ENCODE peak calls at places on chromosomes 1 and 21, in six cellular contexts. One of them, this sample, is unnamed.

GRCh38 chr21:33794586-33794985 is 121.0 kb downstream of the ATP5PO start:
- DNase-seq in HCT116: no peak
- DNase-seq in HepG2: no peak
- DNase-seq in GM12878: no peak
- DNase-seq in H1: no peak
- DNase-seq in K562: no peak
- DNase-seq in this sample: no peak

GRCh38 chr1:12657060-12657866 is 13.4 kb downstream of the AADACL4 start:
- DNase-seq in HCT116: no peak
- DNase-seq in HepG2: no peak
- DNase-seq in GM12878: no peak
- DNase-seq in H1: no peak
- DNase-seq in K562: peak
- DNase-seq in this sample: no peak

GRCh38 chr1:221756830-221757551 is 15.1 kb upstream of the DUSP10 start:
- DNase-seq in HCT116: no peak
- DNase-seq in HepG2: no peak
- DNase-seq in GM12878: peak
- DNase-seq in H1: no peak
- DNase-seq in K562: no peak
- DNase-seq in this sample: no peak

GRCh38 chr1:181089017-181089776 is 697 bp downstream of the IER5 start:
- DNase-seq in HCT116: no peak
- DNase-seq in HepG2: no peak
- DNase-seq in GM12878: no peak
- DNase-seq in H1: no peak
- DNase-seq in K562: peak
- DNase-seq in this sample: no peak

GRCh38 chr1:46458846-46459245 is 30.8 kb upstream of the DMBX1 start:
- DNase-seq in HCT116: no peak
- DNase-seq in HepG2: no peak
- DNase-seq in GM12878: no peak
- DNase-seq in H1: no peak
- DNase-seq in K562: no peak
- DNase-seq in this sample: no peak

GRCh38 chr1:221845650-221846371 is 103.9 kb upstream of the DUSP10 start:
- DNase-seq in HCT116: peak
- DNase-seq in HepG2: peak
- DNase-seq in GM12878: no peak
- DNase-seq in H1: no peak
- DNase-seq in K562: peak
- DNase-seq in this sample: peak

GRCh38 chr1:114530224-114530623 is 19.2 kb upstream of the TRIM33 start:
- DNase-seq in HCT116: no peak
- DNase-seq in HepG2: no peak
- DNase-seq in GM12878: no peak
- DNase-seq in H1: no peak
- DNase-seq in K562: no peak
- DNase-seq in this sample: no peak

GRCh38 chr1:5492861-5493260 is 499.4 kb downstream of the NPHP4 start:
- DNase-seq in HCT116: no peak
- DNase-seq in HepG2: no peak
- DNase-seq in GM12878: no peak
- DNase-seq in H1: no peak
- DNase-seq in K562: no peak
- DNase-seq in this sample: no peak

GRCh38 chr1:65772607-65773006 is 20.1 kb upstream of the PDE4B start:
- DNase-seq in HCT116: no peak
- DNase-seq in HepG2: no peak
- DNase-seq in GM12878: no peak
- DNase-seq in H1: no peak
- DNase-seq in K562: no peak
- DNase-seq in this sample: no peak

GRCh38 chr1:22930235-22930912 is 42.3 kb downstream of the LACTBL1 start:
- DNase-seq in HCT116: peak
- DNase-seq in HepG2: peak
- DNase-seq in GM12878: no peak
- DNase-seq in H1: peak
- DNase-seq in K562: peak
- DNase-seq in this sample: peak

GRCh38 chr1:149978547-149979023 is 31.9 kb downstream of the OTUD7B start:
- DNase-seq in HCT116: no peak
- DNase-seq in HepG2: peak
- DNase-seq in GM12878: no peak
- DNase-seq in H1: no peak
- DNase-seq in K562: peak
- DNase-seq in this sample: no peak

GRCh38 chr1:233656032-233656620 is 42.2 kb downstream of the KCNK1 start:
- DNase-seq in HCT116: no peak
- DNase-seq in HepG2: no peak
- DNase-seq in GM12878: no peak
- DNase-seq in H1: no peak
- DNase-seq in K562: peak
- DNase-seq in this sample: no peak

GRCh38 chr1:181221078-181221477 is 132.6 kb downstream of the IER5 start:
- DNase-seq in HCT116: no peak
- DNase-seq in HepG2: no peak
- DNase-seq in GM12878: no peak
- DNase-seq in H1: no peak
- DNase-seq in K562: no peak
- DNase-seq in this sample: no peak

GRCh38 chr21:45942011-45942546 is 39.5 kb upstream of the COL6A1 start:
- DNase-seq in HCT116: no peak
- DNase-seq in HepG2: no peak
- DNase-seq in GM12878: no peak
- DNase-seq in H1: no peak
- DNase-seq in K562: no peak
- DNase-seq in this sample: no peak

GRCh38 chr1:16243936-16244649 is 7.1 kb upstream of the CPLANE2 start:
- DNase-seq in HCT116: peak
- DNase-seq in HepG2: peak
- DNase-seq in GM12878: peak
- DNase-seq in H1: peak
- DNase-seq in K562: peak
- DNase-seq in this sample: peak

GRCh38 chr1:23592209-23592905 is 33.1 kb upstream of the ID3 start:
- DNase-seq in HCT116: no peak
- DNase-seq in HepG2: no peak
- DNase-seq in GM12878: no peak
- DNase-seq in H1: no peak
- DNase-seq in K562: no peak
- DNase-seq in this sample: no peak

GRCh38 chr1:155077758-155078495 is 710 bp upstream of the EFNA3 start:
- DNase-seq in HCT116: no peak
- DNase-seq in HepG2: no peak
- DNase-seq in GM12878: no peak
- DNase-seq in H1: no peak
- DNase-seq in K562: peak
- DNase-seq in this sample: peak

GRCh38 chr1:48362901-48363300 is 109.1 kb downstream of the SPATA6 start:
- DNase-seq in HCT116: no peak
- DNase-seq in HepG2: no peak
- DNase-seq in GM12878: no peak
- DNase-seq in H1: no peak
- DNase-seq in K562: no peak
- DNase-seq in this sample: no peak

DNA sequence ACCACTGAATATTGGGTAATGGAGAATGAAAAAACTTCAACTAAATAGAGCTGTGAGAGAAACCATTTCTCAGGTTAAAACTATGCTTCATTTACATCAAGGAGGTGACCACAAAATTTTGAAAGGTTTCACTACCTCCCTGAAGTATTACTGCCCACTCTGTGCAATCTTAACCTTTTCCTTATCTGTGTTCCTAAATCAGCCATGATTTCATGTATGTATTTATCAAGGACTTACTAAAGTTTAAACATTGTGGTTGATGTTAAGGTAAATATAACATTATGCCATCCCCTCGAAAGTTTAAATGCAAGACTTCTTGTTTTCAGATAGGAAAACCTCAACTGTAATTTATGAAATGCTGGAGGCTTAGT is 84.4 kb downstream of the CLEC20A start:
- DNase-seq in HCT116: no peak
- DNase-seq in HepG2: no peak
- DNase-seq in GM12878: no peak
- DNase-seq in H1: no peak
- DNase-seq in K562: no peak
- DNase-seq in this sample: no peak
- TF ChIP-seq JUND in HCT116: no peak
- TF ChIP-seq JUND in HepG2: no peak
- TF ChIP-seq JUND in GM12878: no peak
- TF ChIP-seq JUND in H1: no peak
- TF ChIP-seq JUND in K562: no peak
- TF ChIP-seq JUND in this sample: no peak

GRCh38 chr1:26664802-26665201 is 31.0 kb upstream of the ARID1A start:
- DNase-seq in HCT116: no peak
- DNase-seq in HepG2: no peak
- DNase-seq in GM12878: no peak
- DNase-seq in H1: no peak
- DNase-seq in K562: no peak
- DNase-seq in this sample: no peak

DNA sequence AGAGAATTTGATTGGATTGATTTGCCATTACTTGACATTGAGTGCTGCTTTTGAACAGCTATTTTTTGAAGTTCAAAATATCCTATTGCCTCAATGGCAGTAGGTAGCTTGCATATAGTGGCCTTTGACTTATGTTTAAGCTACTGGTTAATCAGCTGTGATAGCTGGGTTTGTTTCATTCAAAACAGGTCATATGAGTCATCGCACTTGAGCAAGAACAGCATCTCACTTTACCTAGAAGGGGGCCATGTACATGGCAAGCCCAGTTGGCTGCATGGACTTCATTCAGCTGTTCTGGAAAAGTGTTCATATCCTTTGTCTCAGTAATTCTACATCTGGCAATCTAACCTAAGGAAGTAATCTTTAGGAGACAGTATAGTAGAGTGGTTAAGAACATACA is 29.0 kb upstream of the ARID1A start:
- DNase-seq in HCT116: no peak
- DNase-seq in HepG2: no peak
- DNase-seq in GM12878: no peak
- DNase-seq in H1: no peak
- DNase-seq in K562: peak
- DNase-seq in this sample: no peak
- TF ChIP-seq JUND in HCT116: no peak
- TF ChIP-seq JUND in HepG2: no peak
- TF ChIP-seq JUND in GM12878: no peak
- TF ChIP-seq JUND in H1: no peak
- TF ChIP-seq JUND in K562: peak
- TF ChIP-seq JUND in this sample: no peak

DNA sequence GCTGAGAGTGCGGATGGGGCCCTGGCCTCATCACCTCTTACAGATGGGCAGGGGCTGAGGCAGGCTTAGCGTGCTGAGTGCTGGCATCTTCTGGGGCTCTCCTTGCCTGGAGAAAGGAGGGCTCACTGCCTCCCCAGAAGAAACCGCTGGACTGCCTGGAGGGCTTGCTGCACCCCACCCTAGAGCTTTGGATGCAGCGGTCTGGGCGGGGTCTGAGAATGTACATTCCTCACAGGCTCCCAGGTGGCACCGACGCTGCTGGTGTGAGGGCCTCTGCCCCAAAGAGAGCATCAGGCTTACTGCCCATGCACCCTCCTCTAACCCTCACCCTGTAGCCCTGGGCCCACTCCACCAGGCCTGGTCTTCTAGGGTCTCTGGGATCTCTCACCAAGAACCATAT is 51.1 kb downstream of the RAP1GAP start:
- DNase-seq in HCT116: no peak
- DNase-seq in HepG2: no peak
- DNase-seq in GM12878: no peak
- DNase-seq in H1: no peak
- DNase-seq in K562: no peak
- DNase-seq in this sample: no peak
- TF ChIP-seq JUND in HCT116: no peak
- TF ChIP-seq JUND in HepG2: no peak
- TF ChIP-seq JUND in GM12878: no peak
- TF ChIP-seq JUND in H1: no peak
- TF ChIP-seq JUND in K562: no peak
- TF ChIP-seq JUND in this sample: no peak

DNA sequence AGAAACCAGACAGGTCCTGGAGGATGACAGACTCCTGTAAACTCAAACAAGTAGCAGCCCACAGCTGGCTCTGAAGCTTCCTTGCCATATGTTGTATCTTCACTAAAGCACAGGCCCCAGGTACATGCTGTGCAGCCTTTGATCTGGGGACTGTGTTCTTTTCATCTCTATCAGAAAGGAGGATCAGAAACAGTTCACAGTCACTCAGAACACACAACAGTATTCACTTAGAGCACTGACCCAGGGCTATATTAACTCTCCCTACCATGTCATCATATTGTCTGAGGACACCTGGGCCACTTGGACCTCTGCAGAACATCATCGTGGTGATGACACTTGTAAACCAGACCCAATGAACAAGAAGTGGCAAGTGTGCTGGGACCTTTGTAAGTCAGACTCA is 222.0 kb downstream of the SETD4 start:
- DNase-seq in HCT116: no peak
- DNase-seq in HepG2: no peak
- DNase-seq in GM12878: no peak
- DNase-seq in H1: no peak
- DNase-seq in K562: no peak
- DNase-seq in this sample: no peak
- TF ChIP-seq JUND in HCT116: no peak
- TF ChIP-seq JUND in HepG2: no peak
- TF ChIP-seq JUND in GM12878: no peak
- TF ChIP-seq JUND in H1: no peak
- TF ChIP-seq JUND in K562: no peak
- TF ChIP-seq JUND in this sample: no peak